ENCODE peak calls at places on chromosomes 6 and 20, in nine cellular contexts. I is AG04449; Q is aorta; S is AG10803; U is posterior cingulate gyrus; H is hypothalamus; D is RPMI8226; Y is stimulated activated CD8-positive, alpha-beta memory T cell treated with anti-CD3 and anti-CD28 coated beads, Interleukin-2, amount 100 ng/mL, for 1 hour; L is AG09319. V is an unnamed sample.

GRCh38 chr6:146355521-146356100 is 188.0 kb upstream of the RAB32 start:
- DNase-seq in D (no peak), Q (no peak), I (no peak), S (no peak), H (no peak), U (no peak), L (no peak), Y (no peak), V (no peak)

GRCh38 chr6:168537485-168537884 is 96.5 kb downstream of the SMOC2 start:
- DNase-seq in Y (no peak), D (no peak), I (no peak), S (no peak), U (no peak), Q (no peak), H (no peak), L (no peak), V (no peak)

GRCh38 chr20:37327748-37328147 is 18.2 kb upstream of the SRC start:
- DNase-seq in U (peak), H (no peak), D (no peak), L (no peak), S (peak), I (peak), Q (peak), Y (no peak), V (no peak)

GRCh38 chr6:86969573-86969972 is 32.2 kb downstream of the HTR1E start:
- DNase-seq in Y (no peak), U (no peak), I (no peak), S (no peak), D (no peak), Q (no peak), L (no peak), H (no peak), V (no peak)

GRCh38 chr6:89242574-89243330 is 25.6 kb upstream of the GABRR1 start:
- DNase-seq in S (peak), U (no peak), Q (no peak), H (no peak), I (peak), D (peak), L (peak), Y (no peak), V (no peak)

GRCh38 chr6:37547564-37548061 is 47.9 kb upstream of the CCDC167 start:
- DNase-seq in Q (no peak), D (no peak), Y (no peak), H (no peak), U (no peak), S (peak), I (no peak), L (no peak), V (no peak)

GRCh38 chr20:38143238-38143645 is 21.8 kb downstream of the TGM2 start:
- DNase-seq in L (no peak), I (no peak), D (no peak), H (no peak), S (no peak), Q (no peak), Y (no peak), U (peak), V (peak)

GRCh38 chr6:50850223-50850751 is 31.6 kb downstream of the TFAP2B start:
- DNase-seq in I (no peak), H (no peak), L (no peak), S (no peak), Q (no peak), U (peak), D (no peak), Y (no peak), V (no peak)

GRCh38 chr6:137764464-137764863 is 102.6 kb upstream of the TNFAIP3 start:
- DNase-seq in Q (no peak), H (no peak), D (no peak), Y (no peak), U (no peak), L (no peak), I (peak), S (peak), V (no peak)

GRCh38 chr6:170073846-170074245 is 217.0 kb downstream of the DLL1 start:
- DNase-seq in Q (no peak), Y (no peak), L (no peak), S (no peak), U (peak), H (no peak), I (no peak), D (no peak), V (no peak)

GRCh38 chr6:13004610-13005009 is 288.0 kb downstream of the PHACTR1 start:
- DNase-seq in L (no peak), Y (no peak), I (no peak), H (no peak), Q (no peak), U (no peak), S (no peak), D (no peak), V (no peak)